ENCODE peak calls at places on chromosomes 11 and 22, in four cellular contexts. Z is AG08396, G is Calu3, Y is activated B cell treated with CpG ODN at 0.5 μM for 24 hours. E is an unnamed sample.

GRCh38 chr11:61164610-61165424 is 3.6 kb upstream of the VPS37C start:
- DNase-seq in Y (no peak), Z (no peak), G (no peak), E (no peak)

GRCh38 chr11:47259178-47259977 is 1.6 kb downstream of the NR1H3 start:
- DNase-seq in Z (peak), G (peak), Y (no peak), E (no peak)

GRCh38 chr22:45084400-45084920 is 74.7 kb upstream of the PHF21B start:
- DNase-seq in Z (no peak), G (no peak), Y (no peak), E (no peak)

GRCh38 chr22:24125942-24126341 is 55.3 kb upstream of the SUSD2 start:
- DNase-seq in Y (no peak), G (no peak), Z (no peak), E (no peak)

GRCh38 chr11:27995082-27995481 is 112.9 kb downstream of the KIF18A start:
- DNase-seq in G (no peak), Y (no peak), Z (no peak), E (no peak)

GRCh38 chr11:125348704-125349635 is 147.1 kb downstream of the FEZ1 start:
- DNase-seq in Y (peak), G (peak), Z (peak), E (no peak)

GRCh38 chr11:26950260-26950719 is 43.6 kb upstream of the FIBIN start:
- DNase-seq in G (no peak), Y (no peak), Z (peak), E (no peak)

GRCh38 chr11:77446911-77447629 is 26.8 kb downstream of the PAK1 start:
- DNase-seq in Y (no peak), Z (no peak), G (no peak), E (no peak)

GRCh38 chr11:22707119-22707899 is 40.9 kb downstream of the GAS2 start:
- DNase-seq in Y (no peak), Z (no peak), G (no peak), E (no peak)

GRCh38 chr22:23220485-23221350 is 40.4 kb downstream of the BCR start:
- DNase-seq in G (peak), Y (peak), Z (no peak), E (no peak)

GRCh38 chr22:26295583-26296126 is 126.4 kb downstream of the SEZ6L start:
- DNase-seq in Y (no peak), Z (no peak), G (no peak), E (no peak)